ENCODE peak calls at places on chromosomes 3 and 15, in six cellular contexts. One of them, this sample, is unnamed. For H3K4me1, the result is how much of the 10 kb centered on the place peaks cover.

GRCh38 chr15:70061086-70061370 is 36.7 kb downstream of the TLE3 start:
- DNase-seq in right cardiac atrium: no peak
- DNase-seq in ovary: no peak
- DNase-seq in psoas muscle: no peak
- DNase-seq in endodermal cell: no peak
- DNase-seq in lower lobe of right lung: peak
- DNase-seq in this sample: no peak

GRCh38 chr3:8773941-8774542 is 4.6 kb upstream of the OXTR start:
- DNase-seq in right cardiac atrium: no peak
- DNase-seq in lower lobe of right lung: no peak
- DNase-seq in ovary: no peak
- DNase-seq in endodermal cell: peak
- DNase-seq in psoas muscle: no peak
- DNase-seq in this sample: no peak

GRCh38 chr3:99482191-99482590 is 156.2 kb upstream of the COL8A1 start:
- DNase-seq in right cardiac atrium: no peak
- DNase-seq in ovary: no peak
- DNase-seq in endodermal cell: no peak
- DNase-seq in psoas muscle: no peak
- DNase-seq in lower lobe of right lung: no peak
- DNase-seq in this sample: no peak

GRCh38 chr15:69876030-69876429 is 221.7 kb downstream of the TLE3 start:
- DNase-seq in psoas muscle: no peak
- DNase-seq in endodermal cell: no peak
- DNase-seq in ovary: no peak
- DNase-seq in lower lobe of right lung: no peak
- DNase-seq in right cardiac atrium: peak
- DNase-seq in this sample: no peak

GRCh38 chr3:9402410-9403228 is 5.2 kb downstream of the SETD5 start:
- DNase-seq in ovary: peak
- DNase-seq in psoas muscle: no peak
- DNase-seq in lower lobe of right lung: no peak
- DNase-seq in endodermal cell: peak
- DNase-seq in right cardiac atrium: peak
- DNase-seq in this sample: peak

GRCh38 chr3:62940763-62941632 is 65.8 kb upstream of the CADPS start:
- DNase-seq in lower lobe of right lung: no peak
- DNase-seq in endodermal cell: peak
- DNase-seq in ovary: no peak
- DNase-seq in right cardiac atrium: no peak
- DNase-seq in psoas muscle: no peak
- DNase-seq in this sample: no peak

GRCh38 chr3:15319575-15319974 is 12.8 kb downstream of the SH3BP5 start:
- DNase-seq in psoas muscle: peak
- DNase-seq in ovary: peak
- DNase-seq in lower lobe of right lung: peak
- DNase-seq in endodermal cell: no peak
- DNase-seq in right cardiac atrium: peak
- DNase-seq in this sample: no peak

GRCh38 chr3:46484388-46484787 is 13.4 kb upstream of the RTP3 start:
- DNase-seq in lower lobe of right lung: no peak
- DNase-seq in endodermal cell: no peak
- DNase-seq in psoas muscle: no peak
- DNase-seq in right cardiac atrium: no peak
- DNase-seq in ovary: no peak
- DNase-seq in this sample: no peak

GRCh38 chr3:107524214-107525100 is 1.7 kb downstream of the BBX start:
- DNase-seq in lower lobe of right lung: peak
- DNase-seq in right cardiac atrium: peak
- DNase-seq in psoas muscle: peak
- DNase-seq in endodermal cell: peak
- DNase-seq in ovary: peak
- DNase-seq in this sample: no peak

GRCh38 chr3:41688595-41689380 is 273.1 kb downstream of the ULK4 start:
- DNase-seq in right cardiac atrium: no peak
- DNase-seq in psoas muscle: no peak
- DNase-seq in endodermal cell: no peak
- DNase-seq in lower lobe of right lung: no peak
- DNase-seq in ovary: no peak
- DNase-seq in this sample: no peak

GRCh38 chr15:96052572-96053038 is 277.9 kb upstream of the NR2F2 start:
- DNase-seq in lower lobe of right lung: no peak
- DNase-seq in ovary: no peak
- DNase-seq in right cardiac atrium: peak
- DNase-seq in psoas muscle: no peak
- DNase-seq in endodermal cell: peak
- DNase-seq in this sample: no peak

GRCh38 chr15:96054029-96054428 is 276.5 kb upstream of the NR2F2 start:
- DNase-seq in right cardiac atrium: no peak
- DNase-seq in ovary: no peak
- DNase-seq in psoas muscle: no peak
- DNase-seq in endodermal cell: peak
- DNase-seq in lower lobe of right lung: no peak
- DNase-seq in this sample: no peak

GRCh38 chr15:96052154-96052553 is 278.3 kb upstream of the NR2F2 start:
- DNase-seq in ovary: no peak
- DNase-seq in right cardiac atrium: no peak
- DNase-seq in psoas muscle: no peak
- DNase-seq in endodermal cell: no peak
- DNase-seq in lower lobe of right lung: no peak
- DNase-seq in this sample: no peak

GRCh38 chr15:96054606-96055005 is 275.9 kb upstream of the NR2F2 start:
- DNase-seq in right cardiac atrium: no peak
- DNase-seq in lower lobe of right lung: no peak
- DNase-seq in ovary: no peak
- DNase-seq in endodermal cell: no peak
- DNase-seq in psoas muscle: no peak
- DNase-seq in this sample: no peak

DNA sequence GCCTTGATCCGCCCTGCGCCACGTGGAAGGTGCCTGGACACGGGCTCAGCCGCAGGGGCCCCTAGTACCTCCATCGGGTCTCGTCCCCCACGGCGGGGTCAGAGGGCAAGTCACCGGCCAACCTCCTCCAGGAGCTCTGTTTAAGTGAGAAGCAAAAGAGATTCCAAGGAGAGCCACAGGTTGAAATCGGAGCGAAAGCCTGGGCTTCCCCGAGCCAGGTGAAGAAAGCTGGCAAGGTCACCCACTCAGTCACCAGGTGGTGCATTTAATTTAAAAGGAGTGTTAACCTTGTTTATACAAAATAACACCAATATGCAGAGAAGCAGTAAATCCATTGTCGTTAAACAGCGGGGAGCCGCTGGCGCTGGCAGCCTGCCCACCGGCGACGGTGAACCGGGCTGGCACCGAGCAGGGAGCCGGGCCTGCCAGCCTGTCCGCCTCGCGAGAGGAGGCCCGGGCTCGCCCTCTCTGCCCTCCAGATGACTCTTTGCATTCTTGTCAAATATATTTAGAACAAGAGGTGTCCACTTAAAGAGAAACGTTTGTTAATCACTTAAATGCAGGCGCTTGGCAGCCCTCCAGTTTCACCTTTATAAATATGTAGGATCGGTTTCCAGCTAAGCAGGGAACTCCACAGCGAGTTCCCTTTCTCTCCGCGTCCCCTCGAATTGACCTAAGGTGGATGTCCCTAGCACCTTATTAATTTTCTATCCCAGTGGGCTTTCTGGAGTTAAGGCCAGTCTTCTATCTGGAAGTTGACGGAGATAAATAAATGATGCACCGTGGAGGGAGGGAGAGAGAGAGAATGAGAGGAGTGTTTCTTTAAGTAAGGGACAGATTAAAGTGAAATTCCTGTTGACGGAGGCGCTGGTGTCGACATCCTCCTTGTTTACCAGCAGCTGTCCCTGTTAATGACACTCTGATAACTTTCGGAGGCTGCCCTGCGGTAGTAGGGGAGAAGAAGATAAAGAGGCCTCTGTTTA is 277.2 kb upstream of the NR2F2 start:
- DNase-seq in right cardiac atrium: peak
- DNase-seq in psoas muscle: peak
- DNase-seq in ovary: peak
- DNase-seq in lower lobe of right lung: peak
- DNase-seq in endodermal cell: peak
- DNase-seq in this sample: no peak
- H3K4me3 ChIP-seq in right cardiac atrium: peak
- H3K4me3 ChIP-seq in psoas muscle: peak
- H3K4me3 ChIP-seq in ovary: peak
- H3K4me3 ChIP-seq in lower lobe of right lung: peak
- H3K4me3 ChIP-seq in endodermal cell: peak
- H3K4me3 ChIP-seq in this sample: peak

GRCh38 chr15:79310612-79310984 is 314 bp upstream of the TMED3 start:
- DNase-seq in right cardiac atrium: no peak
- DNase-seq in endodermal cell: no peak
- DNase-seq in lower lobe of right lung: no peak
- DNase-seq in psoas muscle: no peak
- DNase-seq in ovary: no peak
- DNase-seq in this sample: no peak
- H3K4me1 ChIP-seq in right cardiac atrium: under half
- H3K4me1 ChIP-seq in endodermal cell: under half
- H3K4me1 ChIP-seq in lower lobe of right lung: under half
- H3K4me1 ChIP-seq in psoas muscle: under half
- H3K4me1 ChIP-seq in ovary: under half
- H3K4me1 ChIP-seq in this sample: under half

DNA sequence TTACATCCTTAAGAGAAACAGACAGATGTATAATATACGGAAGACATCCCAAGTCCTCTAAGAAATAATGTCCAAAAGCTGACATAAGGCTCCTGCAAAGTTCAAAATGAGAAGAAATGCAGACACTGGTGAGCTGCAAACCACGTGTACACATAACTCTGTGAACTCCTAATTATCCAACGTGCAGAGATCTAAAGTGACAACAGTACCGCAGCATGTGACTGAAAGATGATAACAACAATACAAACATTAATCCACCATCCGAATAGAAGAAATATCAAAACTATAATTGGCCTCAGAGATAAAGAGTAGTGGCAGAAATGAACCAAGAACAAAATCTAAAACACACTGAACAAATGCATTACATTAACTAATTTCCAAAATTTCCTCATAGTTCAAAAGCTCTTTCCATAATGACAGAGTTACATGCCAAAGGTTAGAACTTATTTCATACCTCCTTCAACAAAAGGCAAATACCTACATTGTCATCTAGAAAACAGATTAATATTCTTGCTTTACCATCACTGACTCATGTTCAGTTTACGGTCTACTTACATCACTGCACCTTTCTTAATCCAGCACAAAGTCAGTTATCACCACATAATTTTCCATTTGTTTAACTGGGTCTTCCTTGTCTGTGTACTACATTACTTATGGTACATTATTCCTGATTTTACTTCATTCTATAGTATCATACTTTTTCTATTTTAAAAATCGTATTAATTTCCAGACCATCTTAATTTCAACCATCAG is 2.2 kb downstream of the PDCD10 start:
- DNase-seq in lower lobe of right lung: no peak
- DNase-seq in right cardiac atrium: no peak
- DNase-seq in ovary: no peak
- DNase-seq in endodermal cell: no peak
- DNase-seq in psoas muscle: no peak
- DNase-seq in this sample: no peak
- H3K4me3 ChIP-seq in lower lobe of right lung: no peak
- H3K4me3 ChIP-seq in right cardiac atrium: no peak
- H3K4me3 ChIP-seq in ovary: no peak
- H3K4me3 ChIP-seq in endodermal cell: peak
- H3K4me3 ChIP-seq in psoas muscle: no peak
- H3K4me3 ChIP-seq in this sample: no peak

DNA sequence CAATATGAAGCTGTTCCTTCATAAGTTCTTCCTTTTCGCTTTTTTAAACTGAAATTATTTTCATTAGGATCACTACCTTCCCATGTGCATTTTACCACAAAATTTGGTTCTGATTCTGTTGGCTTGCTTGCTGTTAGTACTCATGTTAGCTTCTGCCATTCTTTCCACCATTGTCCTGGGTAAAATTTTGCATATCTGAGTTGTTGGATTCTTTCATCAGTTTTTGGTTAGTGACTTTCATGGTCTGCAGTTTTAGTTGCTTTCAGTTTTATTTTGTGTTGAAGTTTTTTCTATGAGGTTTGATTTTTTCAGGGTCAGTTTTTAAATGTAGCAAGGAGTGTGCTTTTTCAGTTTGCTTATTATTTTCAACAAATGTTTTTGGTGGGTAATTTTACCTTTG is 71.9 kb downstream of the SMAD3 start:
- DNase-seq in endodermal cell: peak
- DNase-seq in lower lobe of right lung: no peak
- DNase-seq in ovary: no peak
- DNase-seq in right cardiac atrium: no peak
- DNase-seq in psoas muscle: no peak
- DNase-seq in this sample: no peak
- H3K4me1 ChIP-seq in endodermal cell: under half
- H3K4me1 ChIP-seq in lower lobe of right lung: half or more
- H3K4me1 ChIP-seq in ovary: under half
- H3K4me1 ChIP-seq in right cardiac atrium: under half
- H3K4me1 ChIP-seq in psoas muscle: half or more
- H3K4me1 ChIP-seq in this sample: under half

GRCh38 chr15:68209735-68210408 is 4.7 kb upstream of the CALML4 start:
- DNase-seq in endodermal cell: peak
- DNase-seq in psoas muscle: no peak
- DNase-seq in right cardiac atrium: no peak
- DNase-seq in ovary: no peak
- DNase-seq in lower lobe of right lung: no peak
- DNase-seq in this sample: no peak
- H3K4me3 ChIP-seq in endodermal cell: no peak
- H3K4me3 ChIP-seq in psoas muscle: no peak
- H3K4me3 ChIP-seq in right cardiac atrium: no peak
- H3K4me3 ChIP-seq in ovary: no peak
- H3K4me3 ChIP-seq in lower lobe of right lung: no peak
- H3K4me3 ChIP-seq in this sample: no peak

GRCh38 chr15:74793135-74794028 is 11.5 kb downstream of the CSK start:
- DNase-seq in endodermal cell: peak
- DNase-seq in right cardiac atrium: peak
- DNase-seq in lower lobe of right lung: no peak
- DNase-seq in ovary: no peak
- DNase-seq in psoas muscle: no peak
- DNase-seq in this sample: no peak
- H3K4me1 ChIP-seq in endodermal cell: under half
- H3K4me1 ChIP-seq in right cardiac atrium: under half
- H3K4me1 ChIP-seq in lower lobe of right lung: half or more
- H3K4me1 ChIP-seq in ovary: under half
- H3K4me1 ChIP-seq in psoas muscle: under half
- H3K4me1 ChIP-seq in this sample: under half

GRCh38 chr3:13013994-13014754 is 59.1 kb downstream of the IQSEC1 start:
- DNase-seq in psoas muscle: no peak
- DNase-seq in ovary: no peak
- DNase-seq in lower lobe of right lung: peak
- DNase-seq in endodermal cell: no peak
- DNase-seq in right cardiac atrium: no peak
- DNase-seq in this sample: no peak
- H3K4me3 ChIP-seq in psoas muscle: peak
- H3K4me3 ChIP-seq in ovary: no peak
- H3K4me3 ChIP-seq in lower lobe of right lung: peak
- H3K4me3 ChIP-seq in endodermal cell: no peak
- H3K4me3 ChIP-seq in right cardiac atrium: no peak
- H3K4me3 ChIP-seq in this sample: no peak

GRCh38 chr3:114336857-114337256 is 43.0 kb downstream of the TIGIT start:
- DNase-seq in ovary: no peak
- DNase-seq in endodermal cell: no peak
- DNase-seq in right cardiac atrium: no peak
- DNase-seq in psoas muscle: no peak
- DNase-seq in lower lobe of right lung: no peak
- DNase-seq in this sample: no peak
- H3K4me1 ChIP-seq in ovary: under half
- H3K4me1 ChIP-seq in endodermal cell: under half
- H3K4me1 ChIP-seq in right cardiac atrium: under half
- H3K4me1 ChIP-seq in psoas muscle: under half
- H3K4me1 ChIP-seq in lower lobe of right lung: under half
- H3K4me1 ChIP-seq in this sample: under half